ENCODE peak calls at places on chromosomes 12 and 14, in six cellular contexts. One of them, this sample, is unnamed. For H3K36me3, the result is how much of the 10 kb centered on the place peaks cover.

GRCh38 chr14:39827901-39828655 is 395.8 kb upstream of the FBXO33 start:
- DNase-seq in K562: no peak
- DNase-seq in prostate gland: no peak
- DNase-seq in Panc1: no peak
- DNase-seq in HepG2: no peak
- DNase-seq in endothelial cell of umbilical vein: no peak
- DNase-seq in this sample: no peak

GRCh38 chr12:88574278-88574677 is 6.0 kb downstream of the KITLG start:
- DNase-seq in K562: no peak
- DNase-seq in prostate gland: no peak
- DNase-seq in Panc1: no peak
- DNase-seq in HepG2: no peak
- DNase-seq in endothelial cell of umbilical vein: no peak
- DNase-seq in this sample: no peak

GRCh38 chr12:119225454-119225853 is 46.7 kb downstream of the HSPB8 start:
- DNase-seq in K562: no peak
- DNase-seq in prostate gland: no peak
- DNase-seq in Panc1: no peak
- DNase-seq in HepG2: no peak
- DNase-seq in endothelial cell of umbilical vein: no peak
- DNase-seq in this sample: no peak

GRCh38 chr12:52975820-52976573 is 27.1 kb downstream of the KRT18 start:
- DNase-seq in K562: peak
- DNase-seq in prostate gland: no peak
- DNase-seq in Panc1: no peak
- DNase-seq in HepG2: peak
- DNase-seq in endothelial cell of umbilical vein: peak
- DNase-seq in this sample: no peak

GRCh38 chr14:75881986-75882385 is 99.8 kb downstream of the TGFB3 start:
- DNase-seq in K562: no peak
- DNase-seq in prostate gland: no peak
- DNase-seq in Panc1: no peak
- DNase-seq in HepG2: no peak
- DNase-seq in endothelial cell of umbilical vein: no peak
- DNase-seq in this sample: no peak

GRCh38 chr14:104732931-104733681 is 9.1 kb downstream of the ADSS1 start:
- DNase-seq in K562: no peak
- DNase-seq in prostate gland: no peak
- DNase-seq in Panc1: no peak
- DNase-seq in HepG2: no peak
- DNase-seq in endothelial cell of umbilical vein: no peak
- DNase-seq in this sample: no peak

GRCh38 chr12:53942467-53942997 is 3.9 kb downstream of the HOXC13 start:
- DNase-seq in K562: no peak
- DNase-seq in prostate gland: no peak
- DNase-seq in Panc1: no peak
- DNase-seq in HepG2: no peak
- DNase-seq in endothelial cell of umbilical vein: no peak
- DNase-seq in this sample: no peak

GRCh38 chr12:120669055-120669828 is 17.7 kb upstream of the MLEC start:
- DNase-seq in K562: no peak
- DNase-seq in prostate gland: no peak
- DNase-seq in Panc1: no peak
- DNase-seq in HepG2: no peak
- DNase-seq in endothelial cell of umbilical vein: no peak
- DNase-seq in this sample: no peak

GRCh38 chr12:56157201-56158028 is 744 bp upstream of the MYL6 start:
- DNase-seq in K562: peak
- DNase-seq in prostate gland: peak
- DNase-seq in Panc1: peak
- DNase-seq in HepG2: peak
- DNase-seq in endothelial cell of umbilical vein: peak
- DNase-seq in this sample: peak

GRCh38 chr14:69842671-69843407 is 36.4 kb upstream of the SMOC1 start:
- DNase-seq in K562: no peak
- DNase-seq in prostate gland: no peak
- DNase-seq in Panc1: no peak
- DNase-seq in HepG2: no peak
- DNase-seq in endothelial cell of umbilical vein: no peak
- DNase-seq in this sample: no peak
- H3K36me3 ChIP-seq in K562: under half
- H3K36me3 ChIP-seq in prostate gland: under half
- H3K36me3 ChIP-seq in Panc1: under half
- H3K36me3 ChIP-seq in HepG2: under half
- H3K36me3 ChIP-seq in endothelial cell of umbilical vein: under half
- H3K36me3 ChIP-seq in this sample: under half

DNA sequence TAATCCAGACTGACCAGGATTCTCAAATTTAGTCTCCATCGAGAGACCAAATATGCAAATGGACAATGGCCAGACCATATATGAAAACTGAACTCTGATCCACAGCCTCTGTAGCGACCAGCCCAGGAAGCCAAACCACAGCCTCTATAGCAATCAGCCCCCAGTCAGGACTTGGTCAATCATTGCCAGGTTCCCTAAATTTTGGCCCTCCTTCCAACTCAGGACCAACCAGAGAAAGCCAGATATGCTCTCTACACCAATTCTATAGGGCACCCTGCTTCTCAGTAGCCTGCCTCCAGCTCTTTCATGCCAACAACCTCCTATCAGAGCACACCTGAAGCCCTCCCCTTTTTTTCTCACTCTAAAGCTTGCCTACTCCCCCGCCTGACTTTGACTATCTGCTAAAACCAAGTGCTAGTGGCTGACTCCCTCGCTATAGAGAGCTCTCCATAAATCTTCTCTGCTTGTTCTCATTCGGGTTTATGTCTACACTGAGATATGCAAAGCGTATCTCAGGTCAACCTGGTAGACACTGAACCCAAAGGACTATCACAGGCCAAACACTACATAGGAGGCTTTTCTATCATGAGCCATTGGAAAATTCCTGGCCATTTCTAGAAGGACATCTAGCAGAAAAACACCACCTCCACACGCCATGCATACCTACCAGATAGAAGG is 110.5 kb upstream of the FUT8 start:
- DNase-seq in K562: peak
- DNase-seq in prostate gland: no peak
- DNase-seq in Panc1: no peak
- DNase-seq in HepG2: peak
- DNase-seq in endothelial cell of umbilical vein: no peak
- DNase-seq in this sample: no peak
- H3K4me3 ChIP-seq in K562: no peak
- H3K4me3 ChIP-seq in prostate gland: no peak
- H3K4me3 ChIP-seq in Panc1: no peak
- H3K4me3 ChIP-seq in HepG2: peak
- H3K4me3 ChIP-seq in endothelial cell of umbilical vein: no peak
- H3K4me3 ChIP-seq in this sample: no peak

GRCh38 chr12:68453876-68454275 is 121.7 kb upstream of the MDM1 start:
- DNase-seq in K562: no peak
- DNase-seq in prostate gland: no peak
- DNase-seq in Panc1: no peak
- DNase-seq in HepG2: no peak
- DNase-seq in endothelial cell of umbilical vein: no peak
- DNase-seq in this sample: no peak

GRCh38 chr12:68453278-68453677 is 121.1 kb upstream of the MDM1 start:
- DNase-seq in K562: no peak
- DNase-seq in prostate gland: no peak
- DNase-seq in Panc1: no peak
- DNase-seq in HepG2: no peak
- DNase-seq in endothelial cell of umbilical vein: no peak
- DNase-seq in this sample: no peak

GRCh38 chr12:68449196-68449595 is 117.0 kb upstream of the MDM1 start:
- DNase-seq in K562: no peak
- DNase-seq in prostate gland: no peak
- DNase-seq in Panc1: no peak
- DNase-seq in HepG2: no peak
- DNase-seq in endothelial cell of umbilical vein: no peak
- DNase-seq in this sample: no peak

GRCh38 chr12:68450947-68451260 is 118.7 kb upstream of the MDM1 start:
- DNase-seq in K562: no peak
- DNase-seq in prostate gland: no peak
- DNase-seq in Panc1: no peak
- DNase-seq in HepG2: no peak
- DNase-seq in endothelial cell of umbilical vein: no peak
- DNase-seq in this sample: no peak

GRCh38 chr12:68451261-68452091 is 119.3 kb upstream of the MDM1 start:
- DNase-seq in K562: peak
- DNase-seq in prostate gland: no peak
- DNase-seq in Panc1: no peak
- DNase-seq in HepG2: no peak
- DNase-seq in endothelial cell of umbilical vein: peak
- DNase-seq in this sample: no peak
- TF ChIP-seq POLR2AphosphoS5 in K562: no peak
- TF ChIP-seq POLR2AphosphoS5 in prostate gland: no peak
- TF ChIP-seq POLR2AphosphoS5 in Panc1: no peak
- TF ChIP-seq POLR2AphosphoS5 in HepG2: no peak
- TF ChIP-seq POLR2AphosphoS5 in endothelial cell of umbilical vein: no peak
- TF ChIP-seq POLR2AphosphoS5 in this sample: no peak

GRCh38 chr12:50203691-50204090 is 36.5 kb upstream of the CERS5 start:
- DNase-seq in K562: no peak
- DNase-seq in prostate gland: no peak
- DNase-seq in Panc1: no peak
- DNase-seq in HepG2: no peak
- DNase-seq in endothelial cell of umbilical vein: no peak
- DNase-seq in this sample: no peak
- H3K36me3 ChIP-seq in K562: under half
- H3K36me3 ChIP-seq in prostate gland: under half
- H3K36me3 ChIP-seq in Panc1: under half
- H3K36me3 ChIP-seq in HepG2: under half
- H3K36me3 ChIP-seq in endothelial cell of umbilical vein: under half
- H3K36me3 ChIP-seq in this sample: half or more

GRCh38 chr12:29743072-29743471 is 40.7 kb downstream of the TMTC1 start:
- DNase-seq in K562: no peak
- DNase-seq in prostate gland: no peak
- DNase-seq in Panc1: no peak
- DNase-seq in HepG2: no peak
- DNase-seq in endothelial cell of umbilical vein: no peak
- DNase-seq in this sample: no peak

GRCh38 chr12:29742646-29743045 is 41.1 kb downstream of the TMTC1 start:
- DNase-seq in K562: no peak
- DNase-seq in prostate gland: no peak
- DNase-seq in Panc1: no peak
- DNase-seq in HepG2: no peak
- DNase-seq in endothelial cell of umbilical vein: no peak
- DNase-seq in this sample: no peak

GRCh38 chr12:29743801-29744200 is 39.9 kb downstream of the TMTC1 start:
- DNase-seq in K562: no peak
- DNase-seq in prostate gland: no peak
- DNase-seq in Panc1: no peak
- DNase-seq in HepG2: no peak
- DNase-seq in endothelial cell of umbilical vein: peak
- DNase-seq in this sample: no peak

GRCh38 chr12:29739279-29739991 is 44.3 kb downstream of the TMTC1 start:
- DNase-seq in K562: no peak
- DNase-seq in prostate gland: no peak
- DNase-seq in Panc1: no peak
- DNase-seq in HepG2: no peak
- DNase-seq in endothelial cell of umbilical vein: no peak
- DNase-seq in this sample: no peak

DNA sequence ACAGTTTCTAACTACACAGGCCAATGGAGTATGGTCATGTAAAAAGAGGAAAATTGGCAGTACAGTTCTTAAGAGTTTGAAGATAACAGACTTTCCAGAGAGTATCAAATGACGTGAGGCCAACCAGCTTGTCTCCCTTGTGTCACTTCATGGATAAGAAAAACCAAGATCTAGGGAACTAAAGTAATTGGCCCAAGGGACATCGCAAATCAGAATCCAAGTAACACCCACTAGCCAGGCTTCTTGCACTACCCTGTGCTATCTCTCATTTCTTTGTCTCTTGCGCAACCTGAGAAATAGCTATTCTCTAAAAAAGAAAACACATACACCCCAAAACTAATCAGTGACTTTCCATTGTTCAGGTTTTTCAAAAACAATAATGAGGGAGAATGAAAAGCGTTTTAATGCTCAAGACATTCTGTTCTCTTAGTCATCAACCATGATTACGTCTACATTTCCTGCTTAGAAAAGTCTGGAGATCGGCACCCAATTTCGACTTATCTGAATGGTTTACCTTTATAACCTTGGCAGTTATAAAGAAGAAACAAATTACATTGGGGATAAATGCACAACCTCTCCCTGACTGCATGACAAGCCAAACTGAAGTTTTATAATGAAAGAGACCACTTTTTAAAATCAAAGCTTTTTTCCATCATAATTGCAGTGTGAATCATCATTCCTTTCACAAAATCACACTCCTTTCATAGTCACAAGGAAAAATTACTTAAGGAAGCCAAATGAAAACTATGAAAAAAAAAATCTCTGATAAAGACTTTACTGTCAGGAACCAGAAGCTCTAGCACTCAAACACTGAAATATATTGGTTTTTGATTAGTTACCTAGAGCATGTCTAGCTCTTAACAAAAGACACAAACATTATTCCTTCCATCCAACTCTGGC is 42.1 kb downstream of the TMTC1 start:
- DNase-seq in K562: no peak
- DNase-seq in prostate gland: no peak
- DNase-seq in Panc1: no peak
- DNase-seq in HepG2: no peak
- DNase-seq in endothelial cell of umbilical vein: peak
- DNase-seq in this sample: no peak
- H3K4me3 ChIP-seq in K562: no peak
- H3K4me3 ChIP-seq in prostate gland: no peak
- H3K4me3 ChIP-seq in Panc1: no peak
- H3K4me3 ChIP-seq in HepG2: no peak
- H3K4me3 ChIP-seq in endothelial cell of umbilical vein: no peak
- H3K4me3 ChIP-seq in this sample: no peak

DNA sequence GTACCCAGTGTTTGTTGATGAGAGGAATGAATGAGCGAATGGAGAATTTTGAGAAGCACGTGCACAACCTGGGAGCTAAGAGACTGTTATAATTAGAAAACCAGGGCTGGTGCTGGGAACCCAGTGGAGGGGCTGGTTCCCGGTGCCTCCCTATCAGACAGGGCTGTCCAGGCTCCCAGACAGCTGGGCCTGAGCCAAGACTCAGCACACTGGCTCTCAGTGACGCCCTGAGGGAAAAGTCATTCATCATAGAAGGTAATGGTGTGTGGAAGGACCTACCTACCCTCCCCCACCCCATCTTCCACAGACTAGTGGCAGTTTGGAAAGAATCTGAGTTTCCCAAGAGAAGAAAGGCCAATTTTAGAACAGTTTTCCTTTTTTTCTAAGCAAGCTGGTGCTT is 34.7 kb downstream of the KCNA5 start:
- DNase-seq in K562: no peak
- DNase-seq in prostate gland: no peak
- DNase-seq in Panc1: no peak
- DNase-seq in HepG2: no peak
- DNase-seq in endothelial cell of umbilical vein: no peak
- DNase-seq in this sample: no peak
- TF ChIP-seq POLR2AphosphoS5 in K562: no peak
- TF ChIP-seq POLR2AphosphoS5 in prostate gland: no peak
- TF ChIP-seq POLR2AphosphoS5 in Panc1: no peak
- TF ChIP-seq POLR2AphosphoS5 in HepG2: no peak
- TF ChIP-seq POLR2AphosphoS5 in endothelial cell of umbilical vein: no peak
- TF ChIP-seq POLR2AphosphoS5 in this sample: no peak

This sample was measured in SK-N-MC.